ENCODE peak calls at places on chromosomes 5 and 9, in nine cellular contexts. N is fibroblast of lung, R is bronchial epithelial cell, X is spleen, T is aorta, C is endodermal cell, V is HCT116, A is mesendoderm, J is HepG2. F is an unnamed sample.

GRCh38 chr9:68704804-68705635 is at the start of gene PIP5K1B:
- DNase-seq in T (peak; percentile 83), R (peak; percentile 64), N (peak; percentile 61), C (peak; percentile 92), V (no peak), X (peak; percentile 96), A (peak; percentile 89), J (peak; percentile 70), F (peak; percentile 9)

GRCh38 chr5:30401479-30402058 is 791.9 kb upstream of the CDH6 start:
- DNase-seq in J (peak; percentile 53), R (peak; percentile 57), V (no peak), X (no peak), A (peak; percentile 71), T (no peak), N (peak; percentile 39), C (peak; percentile 88), F (no peak)

GRCh38 chr9:85726737-85727136 is 15.0 kb downstream of the AGTPBP1 start:
- DNase-seq in C (no peak), V (no peak), R (no peak), T (no peak), J (no peak), N (no peak), A (no peak), X (no peak), F (no peak)

GRCh38 chr5:108260105-108260857 is 121.6 kb downstream of the FBXL17 start:
- DNase-seq in T (peak; percentile 69), V (peak; percentile 73), C (peak; percentile 93), X (peak; percentile 77), J (peak; percentile 58), A (peak; percentile 90), N (peak; percentile 74), R (peak; percentile 78), F (peak; percentile 51)

GRCh38 chr5:67238191-67238590 is 41.6 kb upstream of the CD180 start:
- DNase-seq in V (no peak), A (no peak), C (no peak), J (no peak), T (no peak), R (no peak), X (no peak), N (peak; percentile 29), F (no peak)

GRCh38 chr9:124037790-124038189 is 26.2 kb downstream of the LHX2 start:
- DNase-seq in J (no peak), N (no peak), T (peak; percentile 26), X (peak; percentile 35), A (peak; percentile 82), C (peak; percentile 68), R (no peak), V (peak; percentile 38), F (no peak)

GRCh38 chr9:123389698-123390097 is 33.7 kb downstream of the CRB2 start:
- DNase-seq in A (no peak), T (no peak), X (no peak), R (no peak), N (no peak), C (no peak), V (no peak), J (no peak), F (no peak)

GRCh38 chr5:33010851-33011250 is 299.7 kb downstream of the NPR3 start:
- DNase-seq in A (no peak), J (no peak), C (no peak), T (no peak), X (no peak), V (no peak), N (peak; percentile 38), R (no peak), F (no peak)

GRCh38 chr5:126007841-126008240 is 415.4 kb upstream of the GRAMD2B start:
- DNase-seq in R (peak; percentile 22), X (no peak), T (no peak), J (no peak), N (peak; percentile 77), C (no peak), A (no peak), V (no peak), F (no peak)

GRCh38 chr9:123359106-123359505 is 3.1 kb downstream of the CRB2 start:
- DNase-seq in T (no peak), X (no peak), C (no peak), A (no peak), R (no peak), N (no peak), V (no peak), J (no peak), F (no peak)

GRCh38 chr9:71830131-71830530 is 61.8 kb upstream of the CEMIP2 start:
- DNase-seq in C (no peak), V (no peak), T (no peak), N (no peak), R (no peak), J (no peak), A (no peak), X (no peak), F (no peak)

GRCh38 chr9:114314881-114315722 is 7.8 kb upstream of the ORM1 start:
- DNase-seq in A (no peak), T (peak; percentile 70), J (no peak), R (peak; percentile 25), V (no peak), X (peak; percentile 52), C (peak; percentile 31), N (no peak), F (no peak)

GRCh38 chr5:65886387-65886786 is 40.0 kb upstream of the ERBIN start:
- DNase-seq in C (no peak), X (no peak), N (no peak), V (no peak), A (no peak), R (no peak), T (no peak), J (no peak), F (no peak)

GRCh38 chr5:129771058-129771838 is 23.4 kb downstream of the MINAR2 start:
- DNase-seq in J (peak; percentile 59), N (peak; percentile 41), A (peak; percentile 75), V (peak; percentile 56), T (peak; percentile 50), X (no peak), R (peak; percentile 57), C (peak; percentile 86), F (peak; percentile 28)

GRCh38 chr5:67648201-67648671 is 451.6 kb upstream of the CD180 start:
- DNase-seq in N (peak; percentile 92), X (no peak), J (no peak), A (no peak), T (peak; percentile 82), R (no peak), V (no peak), C (no peak), F (no peak)

GRCh38 chr5:154421868-154422267 is 23.9 kb upstream of the SAP30L start:
- DNase-seq in V (peak; percentile 18), N (no peak), T (no peak), C (peak; percentile 81), A (peak; percentile 79), X (no peak), J (peak; percentile 53), R (no peak), F (no peak)

GRCh38 chr5:108615216-108615615 is 132.5 kb upstream of the FER start:
- DNase-seq in X (no peak), T (no peak), V (no peak), N (peak; percentile 20), J (no peak), C (no peak), R (peak; percentile 40), A (no peak), F (no peak)

GRCh38 chr5:134651531-134651930 is 2.9 kb downstream of the SEC24A start:
- DNase-seq in N (no peak), R (peak; percentile 10), A (no peak), J (no peak), T (no peak), X (no peak), C (no peak), V (no peak), F (no peak)

GRCh38 chr9:35944173-35944572 is 13.8 kb downstream of the OR2S2 start:
- DNase-seq in V (no peak), J (no peak), N (no peak), C (no peak), A (no peak), R (no peak), T (no peak), X (no peak), F (no peak)
- H3K27me3 ChIP-seq in V (no peaks in the 10 kb centered on the region), J (peaks cover under 1% of the 10 kb centered on the region), N (no peaks in the 10 kb centered on the region), C (peaks cover 47% of the 10 kb centered on the region), A (peaks cover 4% of the 10 kb centered on the region), R (no peaks in the 10 kb centered on the region), T (no peaks in the 10 kb centered on the region), X (no peaks in the 10 kb centered on the region), F (no peaks in the 10 kb centered on the region)

GRCh38 chr9:70402213-70402612 is 12.2 kb downstream of the KLF9 start:
- DNase-seq in C (no peak), X (no peak), A (no peak), N (no peak), T (no peak), V (no peak), J (no peak), R (no peak), F (no peak)

GRCh38 chr9:70403618-70404025 is 10.8 kb downstream of the KLF9 start:
- DNase-seq in C (no peak), N (peak; percentile 76), X (no peak), T (no peak), A (no peak), R (no peak), J (no peak), V (no peak), F (no peak)

GRCh38 chr9:70405808-70406445 is 8.5 kb downstream of the KLF9 start:
- DNase-seq in R (no peak), J (no peak), A (peak; percentile 17), C (no peak), X (no peak), N (peak; percentile 59), T (no peak), V (no peak), F (no peak)

GRCh38 chr9:70403166-70403565 is 11.3 kb downstream of the KLF9 start:
- DNase-seq in A (no peak), C (no peak), T (no peak), R (no peak), J (no peak), V (no peak), N (peak; percentile 26), X (no peak), F (no peak)

GRCh38 chr9:70404261-70404660 is 10.2 kb downstream of the KLF9 start:
- DNase-seq in X (no peak), T (no peak), V (no peak), J (no peak), N (no peak), C (peak; percentile 8), A (no peak), R (no peak), F (no peak)
- H3K36me3 ChIP-seq in X (no peaks in the 10 kb centered on the region), T (peaks cover 5% of the 10 kb centered on the region), V (no peaks in the 10 kb centered on the region), J (no peaks in the 10 kb centered on the region), N (peaks cover 2% of the 10 kb centered on the region), C (no peaks in the 10 kb centered on the region), A (no peaks in the 10 kb centered on the region), R (no peaks in the 10 kb centered on the region), F (no peaks in the 10 kb centered on the region)

GRCh38 chr9:95516221-95516735 is 493 bp downstream of the PTCH1 start:
- DNase-seq in C (no peak), J (no peak), V (no peak), T (no peak), X (no peak), R (no peak), N (peak; percentile 19), A (no peak), F (no peak)
- H3K4me3 ChIP-seq in C (peak overlapping the region; percentile 86), J (peak overlapping the region; percentile 68), V (peak overlapping the region; percentile 82), T (peak overlapping the region; percentile 40), X (peak overlapping the region; percentile 57), R (peak overlapping the region; percentile 41), N (peak overlapping the region; percentile 65), A (peak overlapping the region; percentile 38), F (peak overlapping the region; percentile 31)

GRCh38 chr5:3191585-3191984 is 404.0 kb upstream of the IRX1 start:
- DNase-seq in C (no peak), J (no peak), R (no peak), A (no peak), T (no peak), X (no peak), V (no peak), N (no peak), F (no peak)
- H3K27me3 ChIP-seq in C (no peaks in the 10 kb centered on the region), J (peaks cover 5% of the 10 kb centered on the region), R (peaks cover 3% of the 10 kb centered on the region), A (no peaks in the 10 kb centered on the region), T (no peaks in the 10 kb centered on the region), X (no peaks in the 10 kb centered on the region), V (no peaks in the 10 kb centered on the region), N (no peaks in the 10 kb centered on the region), F (no peaks in the 10 kb centered on the region)

F was measured in kidney epithelial cell.